ENCODE peak calls at places on chromosomes 1 and 21, in seven cellular contexts. M is lung; G is kidney; S is colonic mucosa; V is CD4-positive, alpha-beta T cell; P is left ventricle myocardium inferior; F is psoas muscle. R is an unnamed sample.
A peak's percentile ranks its signal among the peaks of the same experiment; 100 is the strongest.

GRCh38 chr1:40391688-40392145 is 18.2 kb downstream of the SMAP2 start:
- DNase-seq in V (no peak), S (no peak), M (no peak), P (no peak), F (no peak), G (no peak), R (no peak)

GRCh38 chr1:96039910-96040309 is 681.7 kb upstream of the PTBP2 start:
- DNase-seq in F (no peak), P (no peak), S (no peak), M (no peak), G (no peak), V (no peak), R (no peak)

GRCh38 chr1:56374026-56374974 is 205.1 kb downstream of the PLPP3 start:
- DNase-seq in F (peak; percentile 69), S (no peak), G (no peak), M (no peak), V (no peak), P (peak; percentile 36), R (no peak)

GRCh38 chr1:221855156-221855555 is 113.3 kb upstream of the DUSP10 start:
- DNase-seq in M (no peak), P (no peak), G (no peak), V (no peak), S (no peak), F (no peak), R (no peak)

GRCh38 chr1:213474054-213474453 is 423.0 kb downstream of the RPS6KC1 start:
- DNase-seq in S (no peak), V (no peak), P (peak; percentile 70), M (no peak), F (no peak), G (no peak), R (no peak)

GRCh38 chr1:6911229-6911941 is 126.1 kb downstream of the CAMTA1 start:
- DNase-seq in P (no peak), G (no peak), F (no peak), M (no peak), S (no peak), V (no peak), R (no peak)

GRCh38 chr1:159177273-159177907 is 6.0 kb downstream of the CADM3 start:
- DNase-seq in F (no peak), P (no peak), G (no peak), M (peak; percentile 54), S (peak; percentile 29), V (no peak), R (no peak)

GRCh38 chr1:214552174-214552608 is 789 bp upstream of the PTPN14 start:
- DNase-seq in F (peak; percentile 56), P (peak; percentile 57), G (peak; percentile 93), V (no peak), M (peak; percentile 81), S (peak; percentile 84), R (no peak)

GRCh38 chr21:44333701-44334636 is 5.2 kb downstream of the CFAP410 start:
- DNase-seq in S (no peak), G (no peak), F (no peak), P (no peak), M (no peak), V (no peak), R (no peak)

GRCh38 chr1:209827384-209828261 is at the start of gene UTP25:
- DNase-seq in M (peak; percentile 94), P (peak; percentile 93), S (peak; percentile 96), G (peak; percentile 96), F (peak; percentile 95), V (peak; percentile 88), R (peak; percentile 82)

GRCh38 chr1:68221971-68222355 is 10.4 kb downstream of the WLS start:
- DNase-seq in M (no peak), V (no peak), G (no peak), F (no peak), P (no peak), S (no peak), R (no peak)
- H3K27ac ChIP-seq in M (no peak overlapping the region), V (no peak overlapping the region), G (no peak overlapping the region), F (no peak overlapping the region), P (peak overlapping the region; percentile 48), S (no peak overlapping the region), R (no peak overlapping the region)

GRCh38 chr1:207831517-207832327 is 79.2 kb downstream of the CD34 start:
- DNase-seq in V (no peak), S (no peak), P (no peak), G (no peak), F (peak; percentile 78), M (no peak), R (no peak)
- H3K27ac ChIP-seq in V (peak overlapping the region; percentile 58), S (peak overlapping the region; percentile 9), P (peak overlapping the region; percentile 97), G (peak overlapping the region; percentile 29), F (peak overlapping the region; percentile 81), M (peak overlapping the region; percentile 82), R (no peak overlapping the region)

GRCh38 chr1:113940365-113941244 is 11.5 kb downstream of the HIPK1 start:
- DNase-seq in F (peak; percentile 53), S (no peak), M (no peak), G (no peak), P (no peak), V (no peak), R (no peak)
- H3K27ac ChIP-seq in F (peak overlapping the region; percentile 80), S (no peak overlapping the region), M (no peak overlapping the region), G (no peak overlapping the region), P (no peak overlapping the region), V (peak overlapping the region; percentile 33), R (no peak overlapping the region)

DNA sequence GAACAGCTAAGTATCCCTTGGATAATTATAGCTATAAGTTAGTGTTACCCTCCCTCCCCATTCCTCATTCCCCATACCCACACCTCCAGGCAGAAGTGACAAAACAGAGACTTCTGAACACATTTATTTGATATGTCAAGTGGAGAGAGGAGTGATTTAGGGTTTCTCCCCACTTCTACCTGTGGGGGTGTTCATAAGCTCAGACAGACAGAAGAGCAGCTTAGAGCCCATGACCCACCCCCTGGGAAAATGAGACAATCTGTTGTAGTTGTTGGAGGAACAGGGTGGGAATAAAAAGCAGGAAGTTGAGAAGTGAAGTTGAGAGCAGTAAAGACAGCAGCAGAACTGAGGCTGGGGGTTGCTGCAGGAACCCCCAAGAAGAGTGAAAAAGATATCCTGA is 1.5 kb upstream of the LIX1L start:
- DNase-seq in P (no peak), F (no peak), G (no peak), M (no peak), S (no peak), V (no peak), R (no peak)
- H3K27ac ChIP-seq in P (peak overlapping the region; percentile 95), F (peak overlapping the region; percentile 86), G (no peak overlapping the region), M (no peak overlapping the region), S (no peak overlapping the region), V (peak overlapping the region; percentile 11), R (no peak overlapping the region)

DNA sequence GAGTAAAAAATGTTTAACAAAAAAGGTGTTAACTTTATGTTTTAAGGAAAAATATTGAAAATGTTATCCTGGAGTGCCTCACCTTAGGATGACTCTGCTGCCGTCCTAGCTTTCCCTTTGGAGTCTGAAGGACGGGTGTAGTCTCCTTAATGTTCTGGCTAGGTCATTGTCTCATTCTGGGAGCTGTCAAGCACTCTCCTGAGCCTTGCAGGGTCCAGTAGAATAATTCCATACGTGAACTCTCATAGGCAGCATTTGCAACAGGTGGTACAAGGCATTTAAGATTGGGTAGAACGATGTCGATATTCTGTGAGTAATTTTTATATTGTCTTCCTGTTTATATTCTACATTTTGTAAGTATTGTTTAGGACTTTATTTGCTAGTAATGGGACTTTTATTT is 283.6 kb upstream of the C1orf105 start:
- DNase-seq in G (no peak), M (no peak), V (no peak), S (no peak), P (no peak), F (no peak), R (no peak)
- H3K27ac ChIP-seq in G (no peak overlapping the region), M (no peak overlapping the region), V (no peak overlapping the region), S (no peak overlapping the region), P (peak overlapping the region; percentile 81), F (peak overlapping the region; percentile 12), R (no peak overlapping the region)

DNA sequence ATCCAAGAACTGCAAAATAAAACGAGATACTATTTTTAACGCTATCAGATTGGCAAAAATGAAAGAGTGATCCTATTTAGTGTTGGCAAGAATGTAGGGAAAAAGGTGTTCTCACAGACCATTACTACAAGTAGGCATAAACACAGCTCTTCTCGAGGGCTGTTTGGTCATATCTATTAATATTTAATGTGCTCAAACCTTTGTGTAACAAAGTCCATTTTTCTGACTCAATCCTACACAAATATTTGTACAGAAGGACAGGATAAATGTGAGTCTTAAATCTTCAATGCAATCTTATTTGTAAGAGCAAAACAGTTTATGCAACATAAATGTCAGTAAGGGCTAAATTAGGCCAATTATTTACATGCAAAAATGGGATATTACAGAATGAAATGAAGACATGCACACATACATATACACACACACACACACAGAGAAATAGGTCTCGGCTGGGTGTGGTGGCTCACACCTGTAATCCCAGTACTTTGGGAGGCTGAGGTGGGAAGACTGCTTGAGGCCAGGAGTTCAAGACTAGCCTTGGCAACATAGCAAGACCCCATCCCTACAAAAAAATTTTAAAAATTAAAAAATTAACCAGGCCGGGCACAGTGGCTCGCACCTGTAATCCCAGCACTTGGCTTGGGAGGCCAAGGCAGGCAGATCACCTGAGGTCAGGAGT is 17.7 kb downstream of the DHCR24 start:
- DNase-seq in P (no peak), F (peak; percentile 7), S (no peak), M (no peak), V (no peak), G (no peak), R (no peak)
- H3K27ac ChIP-seq in P (no peak overlapping the region), F (no peak overlapping the region), S (no peak overlapping the region), M (no peak overlapping the region), V (no peak overlapping the region), G (no peak overlapping the region), R (no peak overlapping the region)

GRCh38 chr1:16174886-16175598 is 19.2 kb upstream of the EPHA2 start:
- DNase-seq in G (peak; percentile 67), M (no peak), V (no peak), F (no peak), S (no peak), P (no peak), R (no peak)

GRCh38 chr1:16172232-16172830 is 16.5 kb upstream of the EPHA2 start:
- DNase-seq in V (no peak), S (peak; percentile 64), G (peak; percentile 72), F (no peak), P (no peak), M (no peak), R (no peak)

GRCh38 chr1:16174261-16174871 is 18.5 kb upstream of the EPHA2 start:
- DNase-seq in F (no peak), G (peak; percentile 72), S (no peak), V (no peak), P (no peak), M (no peak), R (no peak)

GRCh38 chr1:16172964-16173446 is 17.1 kb upstream of the EPHA2 start:
- DNase-seq in P (no peak), S (peak; percentile 73), F (no peak), G (peak; percentile 69), M (no peak), V (no peak), R (no peak)

GRCh38 chr1:16173447-16174260 is 17.8 kb upstream of the EPHA2 start:
- DNase-seq in F (no peak), V (no peak), P (no peak), M (peak; percentile 76), G (peak; percentile 95), S (peak; percentile 88), R (no peak)
- H3K27ac ChIP-seq in F (no peak overlapping the region), V (no peak overlapping the region), P (no peak overlapping the region), M (no peak overlapping the region), G (no peak overlapping the region), S (peak overlapping the region; percentile 93), R (no peak overlapping the region)

GRCh38 chr1:172932981-172933380 is 117.8 kb downstream of the TNFSF18 start:
- DNase-seq in G (no peak), V (no peak), F (no peak), S (no peak), M (no peak), P (no peak), R (no peak)
- H3K27ac ChIP-seq in G (no peak overlapping the region), V (no peak overlapping the region), F (no peak overlapping the region), S (peak overlapping the region; percentile 46), M (no peak overlapping the region), P (peak overlapping the region; percentile 57), R (no peak overlapping the region)

GRCh38 chr21:28226563-28226962 is 766.1 kb downstream of the LTN1 start:
- DNase-seq in S (no peak), V (no peak), G (no peak), F (no peak), M (no peak), P (no peak), R (no peak)
- H3K27ac ChIP-seq in S (no peak overlapping the region), V (no peak overlapping the region), G (no peak overlapping the region), F (no peak overlapping the region), M (no peak overlapping the region), P (no peak overlapping the region), R (no peak overlapping the region)